ENCODE peak calls at places on chromosomes 7 and 10, in seven cellular contexts. Q is ELF-1, D is lower lobe of right lung, G is neural crest cell, B is NCI-H1092, C is lung microvascular endothelial cell, A is uterus. H is an unnamed sample.

GRCh38 chr7:142587578-142588191 is 161.6 kb upstream of the PRSS1 start:
- DNase-seq in Q (peak), D (no peak), G (no peak), B (no peak), C (peak), A (no peak), H (no peak)

GRCh38 chr7:47905071-47905920 is 43.0 kb downstream of the PKD1L1 start:
- DNase-seq in Q (peak), D (no peak), G (no peak), B (no peak), C (no peak), A (no peak), H (no peak)

GRCh38 chr10:114623661-114624294 is 34.3 kb downstream of the ABLIM1 start:
- DNase-seq in Q (peak), D (no peak), G (no peak), B (no peak), C (peak), A (no peak), H (no peak)

GRCh38 chr10:74194545-74194944 is 43.5 kb downstream of the ADK start:
- DNase-seq in Q (no peak), D (no peak), G (no peak), B (no peak), C (no peak), A (no peak), H (no peak)

GRCh38 chr7:95491634-95492314 is 6.0 kb downstream of the ASB4 start:
- DNase-seq in Q (peak), D (no peak), G (no peak), B (no peak), C (no peak), A (no peak), H (peak)

GRCh38 chr10:112135604-112136003 is 48.0 kb downstream of the GPAM start:
- DNase-seq in Q (no peak), D (no peak), G (no peak), B (no peak), C (no peak), A (no peak), H (no peak)

GRCh38 chr7:128422856-128423255 is 13.1 kb upstream of the IMPDH1 start:
- DNase-seq in Q (no peak), D (no peak), G (no peak), B (no peak), C (no peak), A (no peak), H (no peak)

GRCh38 chr7:19377611-19378339 is 232.6 kb upstream of the FERD3L start:
- DNase-seq in Q (no peak), D (no peak), G (no peak), B (peak), C (no peak), A (no peak), H (no peak)

GRCh38 chr7:107168233-107169119 is at the start of gene HBP1:
- DNase-seq in Q (peak), D (peak), G (peak), B (peak), C (peak), A (peak), H (peak)

GRCh38 chr10:78165617-78166016 is 132.0 kb downstream of the RPS24 start:
- DNase-seq in Q (peak), D (no peak), G (no peak), B (peak), C (no peak), A (no peak), H (peak)

GRCh38 chr10:79112898-79113431 is 44.2 kb downstream of the ZMIZ1 start:
- DNase-seq in Q (no peak), D (peak), G (no peak), B (peak), C (peak), A (peak), H (no peak)

GRCh38 chr10:132290631-132291030 is 17.1 kb downstream of the STK32C start:
- DNase-seq in Q (no peak), D (peak), G (no peak), B (no peak), C (no peak), A (no peak), H (no peak)

H was measured in NCI-H2227 treated with DMSO at 0.1 percent for 48 hours.